ENCODE peak calls at places on chromosomes 6 and 20, in eight cellular contexts. Y is IMR-90, V is Peyer's patch, E is tibial nerve, S is sigmoid colon, T is body of pancreas, L is endothelial cell of umbilical vein, B is vagina. O is an unnamed sample. For H3K4me1, the result is how much of the 10 kb centered on the place peaks cover.

GRCh38 chr6:140083375-140083774 is 708.9 kb upstream of the CITED2 start:
- DNase-seq in L (no peak), T (no peak), Y (no peak), E (no peak), B (no peak), S (no peak), V (no peak), O (no peak)

GRCh38 chr20:44019638-44020335 is 105.1 kb downstream of the TOX2 start:
- DNase-seq in S (no peak), E (no peak), V (peak), B (no peak), Y (peak), L (peak), T (no peak), O (no peak)

GRCh38 chr20:7981374-7981773 is 38.2 kb downstream of the TMX4 start:
- DNase-seq in T (no peak), E (no peak), B (no peak), S (no peak), L (no peak), Y (no peak), V (no peak), O (no peak)

GRCh38 chr20:7606941-7607340 is 333.3 kb downstream of the HAO1 start:
- DNase-seq in S (no peak), Y (no peak), L (no peak), B (no peak), T (no peak), V (no peak), E (no peak), O (no peak)

GRCh38 chr6:129619579-129620233 is 90.3 kb downstream of the ARHGAP18 start:
- DNase-seq in V (no peak), S (no peak), L (no peak), Y (no peak), T (no peak), E (no peak), B (no peak), O (no peak)

GRCh38 chr6:14001329-14002012 is 76.7 kb downstream of the RNF182 start:
- DNase-seq in L (no peak), T (no peak), B (no peak), E (no peak), Y (peak), V (no peak), S (no peak), O (no peak)

GRCh38 chr6:108080010-108080780 is 5.7 kb upstream of the OSTM1 start:
- DNase-seq in S (no peak), Y (peak), T (no peak), E (no peak), L (no peak), V (no peak), B (no peak), O (no peak)

GRCh38 chr6:5851261-5851757 is 155.4 kb downstream of the NRN1 start:
- DNase-seq in Y (no peak), B (no peak), S (no peak), E (no peak), V (peak), L (peak), T (peak), O (no peak)

GRCh38 chr20:10309326-10309725 is 90.7 kb downstream of the SNAP25 start:
- DNase-seq in T (no peak), Y (peak), L (peak), E (no peak), V (no peak), B (no peak), S (no peak), O (no peak)

GRCh38 chr6:41878246-41878645 is 16.9 kb downstream of the USP49 start:
- DNase-seq in B (no peak), V (no peak), S (no peak), L (no peak), E (no peak), T (no peak), Y (peak), O (no peak)

GRCh38 chr6:27601668-27602254 is 128.9 kb upstream of the ZNF184 start:
- DNase-seq in S (no peak), T (no peak), E (no peak), Y (no peak), L (no peak), V (no peak), B (no peak), O (no peak)

GRCh38 chr20:51594206-51594998 is 51.9 kb upstream of the NFATC2 start:
- DNase-seq in L (no peak), V (no peak), S (peak), Y (no peak), B (no peak), T (no peak), E (no peak), O (no peak)

GRCh38 chr6:80003841-80004198 is 629 bp upstream of the TTK start:
- DNase-seq in T (peak), B (no peak), S (peak), Y (no peak), V (peak), L (no peak), E (peak), O (no peak)

GRCh38 chr6:80006541-80006940 is 2.1 kb downstream of the TTK start:
- DNase-seq in Y (no peak), V (no peak), E (no peak), S (no peak), L (no peak), T (no peak), B (no peak), O (no peak)

GRCh38 chr6:80001337-80001736 is 3.1 kb upstream of the TTK start:
- DNase-seq in S (no peak), V (no peak), L (no peak), B (no peak), E (no peak), T (no peak), Y (no peak), O (no peak)

GRCh38 chr6:80005406-80005805 is 957 bp downstream of the TTK start:
- DNase-seq in T (no peak), Y (no peak), S (no peak), L (no peak), V (no peak), B (no peak), E (no peak), O (no peak)

GRCh38 chr6:80004199-80005072 is at the start of gene TTK:
- DNase-seq in S (peak), Y (peak), B (peak), T (peak), L (peak), E (peak), V (peak), O (peak)
- TF ChIP-seq POLR2A in S (peak), Y (peak), B (no peak), T (peak), L (peak), E (peak), V (peak), O (peak)

GRCh38 chr20:4014031-4014474 is 1.3 kb downstream of the RNF24 start:
- DNase-seq in E (no peak), B (no peak), Y (peak), S (no peak), L (peak), T (peak), V (no peak), O (no peak)

GRCh38 chr20:4018015-4018748 is 2.8 kb upstream of the RNF24 start:
- DNase-seq in V (no peak), S (no peak), E (no peak), L (no peak), B (no peak), Y (no peak), T (no peak), O (no peak)

GRCh38 chr20:4017051-4017702 is 1.8 kb upstream of the RNF24 start:
- DNase-seq in S (no peak), E (no peak), V (no peak), Y (no peak), T (no peak), L (no peak), B (no peak), O (no peak)

GRCh38 chr20:4013041-4013440 is 2.3 kb downstream of the RNF24 start:
- DNase-seq in S (no peak), V (no peak), E (no peak), B (no peak), Y (no peak), L (no peak), T (no peak), O (no peak)

GRCh38 chr20:4016349-4017050 is 1.1 kb upstream of the RNF24 start:
- DNase-seq in V (no peak), L (no peak), S (no peak), B (no peak), E (no peak), Y (no peak), T (no peak), O (no peak)
- H3K4me3 ChIP-seq in V (no peak), L (no peak), S (no peak), B (no peak), E (no peak), Y (no peak), T (no peak), O (no peak)

GRCh38 chr6:109373762-109374161 is 8.5 kb downstream of the CD164 start:
- DNase-seq in E (no peak), V (no peak), B (no peak), Y (no peak), S (no peak), L (no peak), T (no peak), O (no peak)
- H3K4me1 ChIP-seq in E (half or more), V (under half), B (half or more), Y (under half), S (under half), L (under half), T (under half), O (under half)

GRCh38 chr6:142945446-142946180 is 637 bp upstream of the HIVEP2 start:
- DNase-seq in S (no peak), B (peak), E (peak), V (peak), Y (no peak), L (no peak), T (peak), O (no peak)

GRCh38 chr6:142943746-142944125 is 1.2 kb downstream of the HIVEP2 start:
- DNase-seq in Y (peak), S (no peak), L (peak), V (peak), E (no peak), T (no peak), B (no peak), O (peak)

GRCh38 chr6:142945071-142945445 is at the start of gene HIVEP2:
- DNase-seq in E (peak), T (peak), B (peak), Y (peak), V (peak), S (peak), L (peak), O (peak)

GRCh38 chr6:142942805-142943227 is 2.2 kb downstream of the HIVEP2 start:
- DNase-seq in V (no peak), L (peak), B (no peak), S (no peak), Y (peak), E (no peak), T (no peak), O (no peak)

GRCh38 chr6:142944126-142945066 is 580 bp downstream of the HIVEP2 start:
- DNase-seq in S (peak), V (peak), E (peak), Y (peak), L (peak), T (peak), B (peak), O (peak)
- TF ChIP-seq POLR2A in S (peak), V (peak), E (peak), Y (peak), L (peak), T (peak), B (no peak), O (peak)

DNA sequence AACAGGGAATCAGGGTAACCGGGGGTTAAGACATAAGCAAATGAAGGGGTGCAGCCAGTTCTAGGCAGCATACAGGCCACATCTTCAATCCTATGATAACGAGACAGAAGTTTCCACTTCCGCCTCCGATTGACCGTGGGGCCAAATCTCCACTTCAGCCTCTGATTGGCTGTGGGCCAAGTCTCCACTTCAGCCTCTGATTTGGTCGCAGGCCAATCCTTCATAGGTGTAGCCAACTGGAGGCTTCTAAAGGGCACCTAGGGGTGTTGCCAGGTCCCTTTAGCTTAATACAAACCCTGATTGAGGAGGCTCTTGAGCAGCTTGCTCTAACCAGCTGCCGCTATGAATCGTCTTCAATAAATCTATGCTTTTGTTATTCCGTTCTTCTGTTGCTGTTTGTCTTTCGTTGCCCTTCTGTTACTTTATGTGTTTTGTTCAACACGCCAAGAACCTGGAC is 2.1 kb upstream of the ERGIC3 start:
- DNase-seq in L (no peak), Y (no peak), B (no peak), S (no peak), V (peak), T (peak), E (no peak), O (no peak)
- H3K4me3 ChIP-seq in L (no peak), Y (no peak), B (no peak), S (no peak), V (no peak), T (no peak), E (no peak), O (no peak)

GRCh38 chr6:3411967-3412778 is 44.7 kb downstream of the SLC22A23 start:
- DNase-seq in E (no peak), L (no peak), Y (no peak), B (no peak), V (no peak), S (peak), T (no peak), O (no peak)
- H3K4me1 ChIP-seq in E (under half), L (under half), Y (under half), B (under half), V (under half), S (under half), T (under half), O (under half)

DNA sequence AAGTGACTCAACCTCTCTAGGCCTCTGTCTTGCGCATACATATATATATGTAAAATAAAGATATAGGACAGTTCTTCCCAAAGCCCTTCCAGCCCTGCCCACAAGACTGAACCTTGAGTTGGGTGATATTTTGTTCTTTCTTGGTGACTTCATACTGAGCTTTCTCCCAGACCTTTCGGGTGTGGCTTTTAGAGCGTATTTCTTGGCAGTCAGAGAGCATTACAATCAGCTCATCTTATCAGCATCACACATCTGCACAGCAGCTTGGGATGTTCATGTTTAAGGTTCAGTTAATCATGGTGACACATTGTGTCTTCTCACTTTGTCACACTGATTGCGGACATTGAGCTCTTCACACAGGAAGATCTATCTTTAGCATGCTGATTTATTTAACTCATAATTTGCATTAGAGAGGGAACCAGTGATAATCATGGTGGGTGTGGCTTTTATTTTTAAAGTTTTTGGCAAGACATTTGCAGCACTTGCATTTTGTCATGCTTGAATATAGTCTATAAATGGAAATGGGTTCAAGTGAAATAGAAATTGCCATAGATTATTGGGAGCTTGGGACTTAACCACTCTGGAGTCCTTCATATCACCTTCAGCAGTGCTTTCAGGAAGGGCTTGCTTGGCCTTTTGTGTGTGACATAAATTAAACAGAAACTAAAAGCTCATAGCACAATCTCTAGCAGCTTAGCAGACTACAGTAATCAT is 8.3 kb downstream of the KIF3B start:
- DNase-seq in L (no peak), B (no peak), V (no peak), T (no peak), S (no peak), E (no peak), Y (peak), O (no peak)
- TF ChIP-seq POLR2A in L (no peak), B (no peak), V (peak), T (no peak), S (no peak), E (no peak), Y (no peak), O (no peak)

GRCh38 chr6:155417454-155417853 is 38.2 kb downstream of the NOX3 start:
- DNase-seq in T (no peak), Y (peak), S (no peak), B (no peak), L (no peak), V (no peak), E (no peak), O (no peak)
- H3K4me3 ChIP-seq in T (no peak), Y (no peak), S (no peak), B (no peak), L (no peak), V (no peak), E (no peak), O (no peak)

O was measured in ovary.